ENCODE peak calls at places on chromosomes 4 and X, in four cellular contexts. One of them, this sample, is unnamed.

GRCh38 chr4:122908223-122908622 is 14.2 kb downstream of the NUDT6 start:
- DNase-seq in CD4-positive, alpha-beta T cell: no peak
- DNase-seq in nephron progenitor cell: no peak
- DNase-seq in left ventricle myocardium inferior: no peak
- DNase-seq in this sample: no peak

GRCh38 chrX:106912864-106913263 is 7.3 kb upstream of the CLDN2 start:
- DNase-seq in left ventricle myocardium inferior: no peak
- DNase-seq in nephron progenitor cell: no peak
- DNase-seq in CD4-positive, alpha-beta T cell: no peak
- DNase-seq in this sample: peak; percentile 29

GRCh38 chrX:134821901-134822300 is 163.6 kb upstream of the PLAC1 start:
- DNase-seq in nephron progenitor cell: no peak
- DNase-seq in CD4-positive, alpha-beta T cell: no peak
- DNase-seq in left ventricle myocardium inferior: no peak
- DNase-seq in this sample: no peak

GRCh38 chrX:13198762-13199064 is 121.1 kb downstream of the ATXN3L start:
- DNase-seq in nephron progenitor cell: no peak
- DNase-seq in CD4-positive, alpha-beta T cell: no peak
- DNase-seq in left ventricle myocardium inferior: no peak
- DNase-seq in this sample: no peak

GRCh38 chr4:102466298-102466697 is 34.9 kb upstream of the NFKB1 start:
- DNase-seq in nephron progenitor cell: no peak
- DNase-seq in CD4-positive, alpha-beta T cell: no peak
- DNase-seq in left ventricle myocardium inferior: no peak
- DNase-seq in this sample: no peak

GRCh38 chr4:14513471-14513870 is 488.8 kb upstream of the CPEB2 start:
- DNase-seq in CD4-positive, alpha-beta T cell: no peak
- DNase-seq in nephron progenitor cell: no peak
- DNase-seq in left ventricle myocardium inferior: no peak
- DNase-seq in this sample: peak; percentile 79

GRCh38 chrX:10395643-10396042 is 224.7 kb downstream of the MID1 start:
- DNase-seq in CD4-positive, alpha-beta T cell: no peak
- DNase-seq in nephron progenitor cell: no peak
- DNase-seq in left ventricle myocardium inferior: no peak
- DNase-seq in this sample: no peak

GRCh38 chr4:111519683-111520082 is 625.6 kb upstream of the FAM241A start:
- DNase-seq in nephron progenitor cell: no peak
- DNase-seq in left ventricle myocardium inferior: no peak
- DNase-seq in CD4-positive, alpha-beta T cell: no peak
- DNase-seq in this sample: no peak

GRCh38 chr4:128471576-128471975 is 184.0 kb upstream of the PGRMC2 start:
- DNase-seq in left ventricle myocardium inferior: no peak
- DNase-seq in nephron progenitor cell: no peak
- DNase-seq in CD4-positive, alpha-beta T cell: no peak
- DNase-seq in this sample: no peak

GRCh38 chrX:108139303-108139702 is 47.7 kb downstream of the ATG4A start:
- DNase-seq in nephron progenitor cell: no peak
- DNase-seq in left ventricle myocardium inferior: no peak
- DNase-seq in CD4-positive, alpha-beta T cell: no peak
- DNase-seq in this sample: no peak

GRCh38 chr4:80071643-80072606 is 1.1 kb downstream of the ANTXR2 start:
- DNase-seq in CD4-positive, alpha-beta T cell: peak; percentile 29
- DNase-seq in nephron progenitor cell: peak; percentile 63
- DNase-seq in left ventricle myocardium inferior: peak; percentile 47
- DNase-seq in this sample: peak; percentile 49

GRCh38 chr4:179855471-179855870 is 2387.7 kb upstream of the TENM3 start:
- DNase-seq in CD4-positive, alpha-beta T cell: no peak
- DNase-seq in left ventricle myocardium inferior: no peak
- DNase-seq in nephron progenitor cell: no peak
- DNase-seq in this sample: no peak

GRCh38 chr4:99134586-99134985 is 9.5 kb downstream of the ADH4 start:
- DNase-seq in nephron progenitor cell: no peak
- DNase-seq in CD4-positive, alpha-beta T cell: no peak
- DNase-seq in left ventricle myocardium inferior: no peak
- DNase-seq in this sample: no peak

GRCh38 chr4:10461091-10461849 is 4.0 kb upstream of the ZNF518B start:
- DNase-seq in CD4-positive, alpha-beta T cell: peak; percentile 66
- DNase-seq in left ventricle myocardium inferior: peak; percentile 54
- DNase-seq in nephron progenitor cell: peak; percentile 78
- DNase-seq in this sample: no peak

GRCh38 chr4:110850461-110851447 is 227.9 kb upstream of the PITX2 start:
- DNase-seq in CD4-positive, alpha-beta T cell: no peak
- DNase-seq in left ventricle myocardium inferior: no peak
- DNase-seq in nephron progenitor cell: peak; percentile 47
- DNase-seq in this sample: no peak

GRCh38 chrX:110248582-110248981 is 69.3 kb downstream of the AMMECR1 start:
- DNase-seq in left ventricle myocardium inferior: no peak
- DNase-seq in nephron progenitor cell: no peak
- DNase-seq in CD4-positive, alpha-beta T cell: no peak
- DNase-seq in this sample: no peak

GRCh38 chr4:82528868-82529267 is 32.9 kb downstream of the TMEM150C start:
- DNase-seq in nephron progenitor cell: no peak
- DNase-seq in left ventricle myocardium inferior: no peak
- DNase-seq in CD4-positive, alpha-beta T cell: no peak
- DNase-seq in this sample: no peak

GRCh38 chrX:19699151-19699550 is 183.8 kb upstream of the MAP3K15 start:
- DNase-seq in nephron progenitor cell: no peak
- DNase-seq in left ventricle myocardium inferior: no peak
- DNase-seq in CD4-positive, alpha-beta T cell: no peak
- DNase-seq in this sample: no peak

GRCh38 chr4:102687982-102688433 is 72.8 kb downstream of the MANBA start:
- DNase-seq in nephron progenitor cell: no peak
- DNase-seq in CD4-positive, alpha-beta T cell: no peak
- DNase-seq in left ventricle myocardium inferior: no peak
- DNase-seq in this sample: no peak

GRCh38 chrX:4091046-4091760 is 377.8 kb upstream of the PRKX start:
- DNase-seq in nephron progenitor cell: no peak
- DNase-seq in CD4-positive, alpha-beta T cell: no peak
- DNase-seq in left ventricle myocardium inferior: no peak
- DNase-seq in this sample: no peak

GRCh38 chr4:68375667-68376559 is 26.0 kb upstream of the YTHDC1 start:
- DNase-seq in CD4-positive, alpha-beta T cell: peak; percentile 17
- DNase-seq in left ventricle myocardium inferior: no peak
- DNase-seq in nephron progenitor cell: peak; percentile 22
- DNase-seq in this sample: peak; percentile 87

GRCh38 chr4:150001815-150002214 is 76.4 kb upstream of the DCLK2 start:
- DNase-seq in left ventricle myocardium inferior: no peak
- DNase-seq in CD4-positive, alpha-beta T cell: no peak
- DNase-seq in nephron progenitor cell: no peak
- DNase-seq in this sample: peak; percentile 15

GRCh38 chrX:13816899-13817298 is at the start of gene GPM6B:
- DNase-seq in CD4-positive, alpha-beta T cell: no peak
- DNase-seq in nephron progenitor cell: peak; percentile 15
- DNase-seq in left ventricle myocardium inferior: no peak
- DNase-seq in this sample: no peak

GRCh38 chr4:183906736-183907651 is 1.9 kb downstream of the STOX2 start:
- DNase-seq in nephron progenitor cell: peak; percentile 51
- DNase-seq in left ventricle myocardium inferior: no peak
- DNase-seq in CD4-positive, alpha-beta T cell: no peak
- DNase-seq in this sample: no peak

GRCh38 chr4:104417483-104417882 is 77.2 kb downstream of the CXXC4 start:
- DNase-seq in left ventricle myocardium inferior: no peak
- DNase-seq in CD4-positive, alpha-beta T cell: no peak
- DNase-seq in nephron progenitor cell: no peak
- DNase-seq in this sample: no peak

GRCh38 chrX:42533761-42534160 is 244.2 kb downstream of the PPP1R2C start:
- DNase-seq in nephron progenitor cell: no peak
- DNase-seq in CD4-positive, alpha-beta T cell: no peak
- DNase-seq in left ventricle myocardium inferior: no peak
- DNase-seq in this sample: no peak

GRCh38 chr4:57048590-57049304 is 61.4 kb downstream of the IGFBP7 start:
- DNase-seq in CD4-positive, alpha-beta T cell: no peak
- DNase-seq in left ventricle myocardium inferior: no peak
- DNase-seq in nephron progenitor cell: no peak
- DNase-seq in this sample: peak; percentile 62

GRCh38 chr4:140851032-140851636 is 94.9 kb upstream of the TBC1D9 start:
- DNase-seq in nephron progenitor cell: peak; percentile 47
- DNase-seq in CD4-positive, alpha-beta T cell: no peak
- DNase-seq in left ventricle myocardium inferior: no peak
- DNase-seq in this sample: peak; percentile 79
- TF ChIP-seq CTCF in nephron progenitor cell: peak; percentile 78
- TF ChIP-seq CTCF in CD4-positive, alpha-beta T cell: no peak
- TF ChIP-seq CTCF in left ventricle myocardium inferior: peak; percentile 86
- TF ChIP-seq CTCF in this sample: peak; percentile 82

GRCh38 chr4:85078016-85078415 is 111.5 kb upstream of the WDFY3 start:
- DNase-seq in nephron progenitor cell: no peak
- DNase-seq in left ventricle myocardium inferior: no peak
- DNase-seq in CD4-positive, alpha-beta T cell: no peak
- DNase-seq in this sample: no peak
- TF ChIP-seq CTCF in nephron progenitor cell: no peak
- TF ChIP-seq CTCF in left ventricle myocardium inferior: no peak
- TF ChIP-seq CTCF in CD4-positive, alpha-beta T cell: no peak
- TF ChIP-seq CTCF in this sample: no peak

GRCh38 chrX:66012094-66012534 is 27.8 kb downstream of the VSIG4 start:
- DNase-seq in CD4-positive, alpha-beta T cell: no peak
- DNase-seq in left ventricle myocardium inferior: no peak
- DNase-seq in nephron progenitor cell: no peak
- DNase-seq in this sample: no peak
- TF ChIP-seq CTCF in CD4-positive, alpha-beta T cell: no peak
- TF ChIP-seq CTCF in left ventricle myocardium inferior: no peak
- TF ChIP-seq CTCF in nephron progenitor cell: no peak
- TF ChIP-seq CTCF in this sample: no peak

GRCh38 chrX:77162777-77163176 is 284.4 kb upstream of the FGF16 start:
- DNase-seq in CD4-positive, alpha-beta T cell: no peak
- DNase-seq in nephron progenitor cell: no peak
- DNase-seq in left ventricle myocardium inferior: no peak
- DNase-seq in this sample: no peak

GRCh38 chrX:77160301-77160700 is 286.9 kb upstream of the FGF16 start:
- DNase-seq in left ventricle myocardium inferior: no peak
- DNase-seq in nephron progenitor cell: no peak
- DNase-seq in CD4-positive, alpha-beta T cell: peak; percentile 2
- DNase-seq in this sample: no peak
- TF ChIP-seq CTCF in left ventricle myocardium inferior: peak; percentile 34
- TF ChIP-seq CTCF in nephron progenitor cell: no peak
- TF ChIP-seq CTCF in CD4-positive, alpha-beta T cell: no peak
- TF ChIP-seq CTCF in this sample: peak; percentile 16

DNA sequence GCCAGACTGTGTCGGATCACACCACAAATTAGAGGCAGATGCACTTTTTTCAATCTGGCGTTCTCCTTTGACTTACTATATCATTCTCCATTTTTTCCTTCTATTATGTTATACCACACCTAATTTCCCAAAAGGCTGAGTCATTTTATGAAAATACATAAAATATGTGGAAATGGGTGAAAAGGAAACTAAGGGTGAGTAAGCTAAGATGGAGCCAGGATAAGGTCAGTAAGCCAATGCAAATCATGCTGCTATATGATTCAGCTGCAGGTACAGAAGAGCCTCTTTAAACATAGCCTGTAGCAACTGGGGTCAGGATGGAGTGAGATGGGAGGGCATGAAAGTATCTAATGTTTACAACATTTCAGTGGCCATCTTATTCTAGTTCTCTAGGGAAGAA is 94.0 kb upstream of the TEX13A start:
- DNase-seq in CD4-positive, alpha-beta T cell: no peak
- DNase-seq in nephron progenitor cell: no peak
- DNase-seq in left ventricle myocardium inferior: no peak
- DNase-seq in this sample: peak; percentile 78
- TF ChIP-seq CTCF in CD4-positive, alpha-beta T cell: no peak
- TF ChIP-seq CTCF in nephron progenitor cell: no peak
- TF ChIP-seq CTCF in left ventricle myocardium inferior: no peak
- TF ChIP-seq CTCF in this sample: no peak

This sample was measured in MCF 10A.